ENCODE peak calls at places on chromosomes 6 and 20, in six cellular contexts. F, E, H, Q, V and Z are unnamed samples.

GRCh38 chr20:48679603-48680002 is 148.2 kb downstream of the PREX1 start:
- DNase-seq in F (peak), E (no peak), H (no peak), Q (no peak), V (no peak), Z (no peak)

GRCh38 chr20:12394786-12395185 is 477.1 kb downstream of the BTBD3 start:
- DNase-seq in F (peak), E (no peak), H (no peak), Q (no peak), V (no peak), Z (no peak)

GRCh38 chr6:113565306-113565705 is 291.8 kb upstream of the MARCKS start:
- DNase-seq in F (no peak), E (no peak), H (no peak), Q (no peak), V (no peak), Z (no peak)

GRCh38 chr20:20525756-20526155 is 157.9 kb downstream of the INSM1 start:
- DNase-seq in F (no peak), E (no peak), H (no peak), Q (no peak), V (no peak), Z (no peak)

GRCh38 chr20:51354769-51355319 is 187.7 kb downstream of the NFATC2 start:
- DNase-seq in F (no peak), E (no peak), H (no peak), Q (peak), V (no peak), Z (no peak)

GRCh38 chr20:35344354-35344837 is 52.2 kb upstream of the FAM83C start:
- DNase-seq in F (no peak), E (no peak), H (no peak), Q (peak), V (no peak), Z (peak)

GRCh38 chr6:107638493-107638892 is 148.6 kb downstream of the SOBP start:
- DNase-seq in F (no peak), E (no peak), H (no peak), Q (no peak), V (no peak), Z (no peak)

GRCh38 chr6:169971951-169972651 is 220.7 kb downstream of the ERMARD start:
- DNase-seq in F (no peak), E (peak), H (no peak), Q (no peak), V (no peak), Z (no peak)

GRCh38 chr6:38326837-38327236 is 312.9 kb downstream of the BTBD9 start:
- DNase-seq in F (no peak), E (no peak), H (no peak), Q (no peak), V (no peak), Z (no peak)

GRCh38 chr6:88871498-88871897 is 91.9 kb downstream of the RNGTT start:
- DNase-seq in F (no peak), E (no peak), H (no peak), Q (no peak), V (no peak), Z (no peak)

GRCh38 chr6:89950879-89951391 is 56.7 kb downstream of the GJA10 start:
- DNase-seq in F (no peak), E (no peak), H (no peak), Q (peak), V (no peak), Z (no peak)

GRCh38 chr20:3896302-3896701 is 7.1 kb downstream of the PANK2 start:
- DNase-seq in F (no peak), E (peak), H (no peak), Q (peak), V (no peak), Z (no peak)

GRCh38 chr6:69422474-69422873 is 374.3 kb downstream of the LMBRD1 start:
- DNase-seq in F (no peak), E (no peak), H (no peak), Q (no peak), V (no peak), Z (no peak)

GRCh38 chr20:58778774-58779173 is 71.9 kb downstream of the GNAS-AS1 start:
- DNase-seq in F (no peak), E (no peak), H (no peak), Q (no peak), V (no peak), Z (no peak)

GRCh38 chr20:36467076-36467999 is 74.0 kb upstream of the MYL9 start:
- DNase-seq in F (no peak), E (no peak), H (no peak), Q (peak), V (no peak), Z (no peak)

GRCh38 chr6:89640804-89641203 is 2.3 kb upstream of the LYRM2 start:
- DNase-seq in F (no peak), E (no peak), H (no peak), Q (peak), V (no peak), Z (no peak)

GRCh38 chr6:131317516-131317915 is 182.2 kb downstream of the AKAP7 start:
- DNase-seq in F (no peak), E (no peak), H (no peak), Q (peak), V (no peak), Z (no peak)

GRCh38 chr6:43636312-43636667 is 650 bp downstream of the MAD2L1BP start:
- DNase-seq in F (no peak), E (no peak), H (no peak), Q (peak), V (no peak), Z (no peak)

GRCh38 chr6:30175765-30176164 is 12.4 kb downstream of the TRIM15 start:
- DNase-seq in F (no peak), E (no peak), H (no peak), Q (no peak), V (no peak), Z (no peak)

GRCh38 chr6:113710110-113710509 is 147.0 kb upstream of the MARCKS start:
- DNase-seq in F (no peak), E (no peak), H (no peak), Q (no peak), V (no peak), Z (no peak)

GRCh38 chr6:110562316-110562915 is 86.0 kb upstream of the SLC22A16 start:
- DNase-seq in F (no peak), E (no peak), H (no peak), Q (no peak), V (no peak), Z (no peak)

GRCh38 chr6:149467265-149467664 is 17.5 kb downstream of the ZC3H12D start:
- DNase-seq in F (no peak), E (no peak), H (no peak), Q (no peak), V (no peak), Z (no peak)

GRCh38 chr20:37503256-37503927 is 17.7 kb upstream of the NNAT start:
- DNase-seq in F (no peak), E (no peak), H (no peak), Q (no peak), V (no peak), Z (no peak)

GRCh38 chr20:46058656-46059281 is 29.8 kb downstream of the SLC12A5 start:
- DNase-seq in F (peak), E (no peak), H (no peak), Q (no peak), V (no peak), Z (no peak)

GRCh38 chr6:158642097-158642601 is 2.4 kb downstream of the DYNLT1 start:
- DNase-seq in F (no peak), E (peak), H (peak), Q (peak), V (no peak), Z (peak)

GRCh38 chr6:118288355-118289124 is 259.6 kb upstream of the PLN start:
- DNase-seq in F (no peak), E (no peak), H (no peak), Q (peak), V (no peak), Z (no peak)

GRCh38 chr20:29874476-29875202 is 1382.8 kb upstream of the DEFB115 start:
- DNase-seq in F (no peak), E (peak), H (no peak), Q (no peak), V (no peak), Z (no peak)

GRCh38 chr6:127725821-127726220 is 148.8 kb downstream of the C6orf58 start:
- DNase-seq in F (no peak), E (no peak), H (no peak), Q (no peak), V (no peak), Z (no peak)

GRCh38 chr6:6882593-6882992 is 225.2 kb upstream of the RREB1 start:
- DNase-seq in F (no peak), E (no peak), H (no peak), Q (no peak), V (no peak), Z (no peak)

GRCh38 chr6:18415671-18416340 is 28.7 kb downstream of the RNF144B start:
- DNase-seq in F (no peak), E (no peak), H (no peak), Q (peak), V (no peak), Z (no peak)